ENCODE peak calls at places on chromosomes 11 and 22, in eight cellular contexts. I, G, X, K, J, S, B and F are unnamed samples.

GRCh38 chr11:59226396-59226795 is 13.7 kb upstream of the MPEG1 start:
- DNase-seq in I (no peak), G (no peak), X (no peak), K (no peak), J (no peak), S (no peak), B (no peak), F (no peak)

GRCh38 chr11:108474664-108475485 is 7.5 kb upstream of the C11orf65 start:
- DNase-seq in I (no peak), G (no peak), X (no peak), K (no peak), J (no peak), S (no peak), B (no peak), F (no peak)

GRCh38 chr11:37105456-37105855 is 507.4 kb upstream of the RAG2 start:
- DNase-seq in I (no peak), G (no peak), X (no peak), K (no peak), J (no peak), S (no peak), B (no peak), F (no peak)

GRCh38 chr11:15213471-15214231 is 98.9 kb downstream of the INSC start:
- DNase-seq in I (no peak), G (no peak), X (no peak), K (no peak), J (no peak), S (no peak), B (no peak), F (no peak)

GRCh38 chr22:32177221-32177765 is 18.2 kb upstream of the C22orf42 start:
- DNase-seq in I (no peak), G (no peak), X (no peak), K (no peak), J (no peak), S (no peak), B (no peak), F (no peak)

GRCh38 chr11:31106963-31107576 is 262.5 kb downstream of the DCDC1 start:
- DNase-seq in I (no peak), G (peak; percentile 68), X (peak; percentile 38), K (peak; percentile 43), J (peak; percentile 49), S (peak; percentile 72), B (no peak), F (peak; percentile 15)

GRCh38 chr22:39723899-39724351 is 153.4 kb downstream of the CACNA1I start:
- DNase-seq in I (no peak), G (no peak), X (no peak), K (no peak), J (peak; percentile 69), S (peak; percentile 25), B (no peak), F (no peak)

GRCh38 chr11:21465203-21465602 is 727.7 kb upstream of the ANO5 start:
- DNase-seq in I (no peak), G (no peak), X (no peak), K (no peak), J (no peak), S (no peak), B (no peak), F (no peak)

GRCh38 chr11:58493676-58494075 is 14.2 kb downstream of the OR5B21 start:
- DNase-seq in I (no peak), G (no peak), X (no peak), K (no peak), J (no peak), S (no peak), B (no peak), F (no peak)

GRCh38 chr11:94493146-94493442 is 550 bp downstream of the MRE11 start:
- DNase-seq in I (no peak), G (no peak), X (no peak), K (no peak), J (no peak), S (no peak), B (no peak), F (no peak)

GRCh38 chr22:47847281-47847890 is 1084.9 kb downstream of the TBC1D22A start:
- DNase-seq in I (no peak), G (no peak), X (no peak), K (no peak), J (no peak), S (no peak), B (no peak), F (no peak)

GRCh38 chr22:39220897-39221850 is 23.6 kb downstream of the PDGFB start:
- DNase-seq in I (no peak), G (no peak), X (no peak), K (no peak), J (no peak), S (no peak), B (peak; percentile 32), F (no peak)

GRCh38 chr22:39527481-39527961 is 5.0 kb downstream of the RPS19BP1 start:
- DNase-seq in I (no peak), G (no peak), X (peak; percentile 76), K (no peak), J (no peak), S (peak; percentile 59), B (no peak), F (no peak)

GRCh38 chr22:25942989-25943411 is 201.0 kb downstream of the MYO18B start:
- DNase-seq in I (no peak), G (no peak), X (no peak), K (peak; percentile 76), J (no peak), S (no peak), B (no peak), F (no peak)

GRCh38 chr11:79413258-79413657 is 27.6 kb downstream of the TENM4 start:
- DNase-seq in I (no peak), G (peak; percentile 88), X (peak; percentile 57), K (peak; percentile 77), J (no peak), S (peak; percentile 42), B (peak; percentile 95), F (peak; percentile 90)

GRCh38 chr11:13868710-13869403 is 93.7 kb upstream of the SPON1 start:
- DNase-seq in I (no peak), G (no peak), X (no peak), K (no peak), J (no peak), S (no peak), B (no peak), F (no peak)

GRCh38 chr11:20443596-20443995 is 56.1 kb downstream of the PRMT3 start:
- DNase-seq in I (no peak), G (no peak), X (no peak), K (peak; percentile 17), J (no peak), S (no peak), B (no peak), F (no peak)

GRCh38 chr22:48880749-48881148 is 946.9 kb downstream of the BRD1 start:
- DNase-seq in I (no peak), G (no peak), X (no peak), K (no peak), J (no peak), S (no peak), B (peak; percentile 20), F (no peak)

GRCh38 chr22:17536269-17536668 is 27.0 kb upstream of the SLC25A18 start:
- DNase-seq in I (no peak), G (no peak), X (no peak), K (no peak), J (no peak), S (no peak), B (no peak), F (no peak)

GRCh38 chr11:120529214-120529613 is 17.7 kb downstream of the GRIK4 start:
- DNase-seq in I (no peak), G (no peak), X (no peak), K (no peak), J (no peak), S (no peak), B (no peak), F (no peak)

GRCh38 chr11:120525285-120526085 is 13.9 kb downstream of the GRIK4 start:
- DNase-seq in I (no peak), G (no peak), X (peak; percentile 17), K (no peak), J (no peak), S (no peak), B (peak; percentile 44), F (no peak)

GRCh38 chr11:120528749-120529148 is 17.2 kb downstream of the GRIK4 start:
- DNase-seq in I (no peak), G (no peak), X (no peak), K (no peak), J (no peak), S (no peak), B (no peak), F (no peak)

GRCh38 chr11:120526241-120526640 is 14.7 kb downstream of the GRIK4 start:
- DNase-seq in I (no peak), G (no peak), X (no peak), K (no peak), J (no peak), S (no peak), B (no peak), F (peak; percentile 11)

GRCh38 chr11:120527111-120527748 is 15.7 kb downstream of the GRIK4 start:
- DNase-seq in I (no peak), G (no peak), X (no peak), K (peak; percentile 90), J (no peak), S (no peak), B (no peak), F (peak; percentile 73)
- H3K27me3 ChIP-seq in I (peaks cover 1% of the 10 kb centered on the region), G (no peaks in the 10 kb centered on the region), X (peaks cover 93% of the 10 kb centered on the region), K (peaks cover 10% of the 10 kb centered on the region), J (peaks cover 42% of the 10 kb centered on the region), S (no peaks in the 10 kb centered on the region), B (no peaks in the 10 kb centered on the region), F (no peaks in the 10 kb centered on the region)

DNA sequence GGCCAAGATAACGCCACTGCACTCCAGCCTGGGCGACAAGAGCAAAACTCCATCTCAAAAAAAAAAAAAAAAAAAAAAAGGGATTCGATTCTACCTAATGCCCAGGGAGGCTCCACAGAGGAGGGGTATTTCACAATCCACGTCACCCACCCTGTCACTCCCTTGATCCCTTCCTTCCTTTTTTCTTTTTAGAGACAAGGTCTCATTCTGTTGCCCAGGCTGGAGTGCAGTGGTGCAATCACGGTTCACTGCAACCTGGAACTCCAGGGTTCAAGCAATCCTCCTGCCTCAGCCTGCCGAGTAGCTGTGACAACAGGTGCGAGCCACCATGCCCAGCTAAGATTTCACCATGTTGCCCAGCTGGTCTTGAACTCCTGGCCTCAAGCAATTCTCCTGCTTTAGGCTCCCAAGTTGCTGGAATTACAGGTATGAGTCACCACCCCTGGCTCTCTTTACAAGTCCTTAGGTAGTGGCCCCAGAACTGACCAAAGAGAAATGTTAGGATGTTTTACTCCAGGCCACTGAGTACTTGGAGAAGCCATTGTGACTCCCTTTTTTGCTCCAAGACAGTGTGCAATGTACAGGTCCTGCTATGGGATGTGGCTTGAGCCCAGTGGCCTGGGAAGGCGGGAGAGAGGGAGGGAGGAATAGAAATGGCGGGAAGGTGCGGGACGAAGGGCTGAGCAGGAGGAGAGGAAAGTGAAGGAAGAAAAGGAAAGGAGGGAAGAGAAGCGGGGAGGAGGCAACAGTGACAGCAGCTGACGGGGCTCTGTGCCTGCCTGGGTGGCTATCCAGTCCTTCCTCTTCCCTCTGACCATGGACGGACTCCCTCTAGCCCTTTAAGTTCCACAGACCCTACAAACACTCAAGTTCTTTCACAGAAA is 11.8 kb upstream of the FXYD2 start:
- DNase-seq in I (no peak), G (no peak), X (peak; percentile 4), K (no peak), J (no peak), S (peak; percentile 22), B (peak; percentile 61), F (no peak)
- TF ChIP-seq EP300 in I (no peak), G (no peak), X (no peak), K (no peak), J (no peak), S (no peak), B (no peak), F (no peak)

GRCh38 chr22:24497879-24498278 is 2.7 kb downstream of the UPB1 start:
- DNase-seq in I (no peak), G (no peak), X (no peak), K (no peak), J (no peak), S (no peak), B (no peak), F (no peak)
- H3K27me3 ChIP-seq in I (no peaks in the 10 kb centered on the region), G (no peaks in the 10 kb centered on the region), X (peaks cover 28% of the 10 kb centered on the region), K (no peaks in the 10 kb centered on the region), J (no peaks in the 10 kb centered on the region), S (no peaks in the 10 kb centered on the region), B (peaks cover 7% of the 10 kb centered on the region), F (no peaks in the 10 kb centered on the region)

GRCh38 chr11:112302226-112302868 is 41.7 kb upstream of the PLET1 start:
- DNase-seq in I (no peak), G (no peak), X (no peak), K (no peak), J (no peak), S (no peak), B (no peak), F (no peak)
- TF ChIP-seq EP300 in I (no peak), G (no peak), X (no peak), K (peak; percentile 27), J (peak; percentile 28), S (no peak), B (no peak), F (no peak)